ENCODE peak calls at places on chromosomes 1 and 21, in eight cellular contexts. D is tibial nerve, L is psoas muscle, P is AG09309, M is cardiac fibroblast, J is GM12865, O is ovary, X is astrocyte of the cerebellum. C is an unnamed sample.

GRCh38 chr1:12191242-12192032 is 24.6 kb downstream of the TNFRSF1B start:
- DNase-seq in D (no peak), L (no peak), P (no peak), M (no peak), J (no peak), O (no peak), X (no peak), C (no peak)

GRCh38 chr1:33256335-33256700 is at the start of gene ZNF362:
- DNase-seq in D (no peak), L (peak), P (no peak), M (peak), J (peak), O (peak), X (peak), C (no peak)

GRCh38 chr1:207240325-207241095 is 81.0 kb upstream of the CD55 start:
- DNase-seq in D (no peak), L (no peak), P (no peak), M (no peak), J (no peak), O (no peak), X (no peak), C (no peak)

GRCh38 chr1:174535207-174535606 is 87.4 kb downstream of the GPR52 start:
- DNase-seq in D (no peak), L (no peak), P (no peak), M (no peak), J (no peak), O (no peak), X (no peak), C (no peak)

GRCh38 chr1:22018583-22019559 is 17.4 kb downstream of the CELA3A start:
- DNase-seq in D (no peak), L (peak), P (peak), M (peak), J (peak), O (no peak), X (peak), C (peak)

GRCh38 chr1:197463142-197463541 is 195.1 kb downstream of the CRB1 start:
- DNase-seq in D (no peak), L (no peak), P (no peak), M (no peak), J (no peak), O (no peak), X (no peak), C (no peak)

GRCh38 chr21:27362249-27362648 is 395.4 kb upstream of the ADAMTS5 start:
- DNase-seq in D (no peak), L (no peak), P (no peak), M (peak), J (no peak), O (no peak), X (no peak), C (no peak)

GRCh38 chr1:43492816-43493215 is 37.9 kb upstream of the PTPRF start:
- DNase-seq in D (no peak), L (no peak), P (no peak), M (peak), J (no peak), O (no peak), X (no peak), C (no peak)

GRCh38 chr1:232939748-232940147 is 10.7 kb upstream of the NTPCR start:
- DNase-seq in D (no peak), L (no peak), P (no peak), M (no peak), J (no peak), O (no peak), X (no peak), C (no peak)

GRCh38 chr21:35933466-35933865 is 126.9 kb downstream of the SETD4 start:
- DNase-seq in D (peak), L (peak), P (peak), M (peak), J (peak), O (peak), X (peak), C (peak)

GRCh38 chr1:4786061-4786460 is 131.7 kb downstream of the AJAP1 start:
- DNase-seq in D (no peak), L (no peak), P (no peak), M (no peak), J (no peak), O (no peak), X (no peak), C (no peak)

GRCh38 chr1:46062651-46063319 is 69.6 kb downstream of the PIK3R3 start:
- DNase-seq in D (no peak), L (no peak), P (no peak), M (peak), J (peak), O (no peak), X (no peak), C (no peak)

GRCh38 chr1:64196074-64196869 is 7.2 kb upstream of the UBE2U start:
- DNase-seq in D (no peak), L (no peak), P (no peak), M (no peak), J (no peak), O (no peak), X (no peak), C (no peak)

GRCh38 chr1:160374701-160375443 is 8.0 kb downstream of the NHLH1 start:
- DNase-seq in D (no peak), L (no peak), P (no peak), M (no peak), J (no peak), O (no peak), X (no peak), C (no peak)

GRCh38 chr1:80217377-80217986 is 1211.0 kb upstream of the ADGRL4 start:
- DNase-seq in D (no peak), L (no peak), P (peak), M (peak), J (peak), O (no peak), X (peak), C (peak)
- TF ChIP-seq CTCF in D (no peak), L (peak), P (peak), M (peak), J (peak), O (peak), X (peak), C (peak)

DNA sequence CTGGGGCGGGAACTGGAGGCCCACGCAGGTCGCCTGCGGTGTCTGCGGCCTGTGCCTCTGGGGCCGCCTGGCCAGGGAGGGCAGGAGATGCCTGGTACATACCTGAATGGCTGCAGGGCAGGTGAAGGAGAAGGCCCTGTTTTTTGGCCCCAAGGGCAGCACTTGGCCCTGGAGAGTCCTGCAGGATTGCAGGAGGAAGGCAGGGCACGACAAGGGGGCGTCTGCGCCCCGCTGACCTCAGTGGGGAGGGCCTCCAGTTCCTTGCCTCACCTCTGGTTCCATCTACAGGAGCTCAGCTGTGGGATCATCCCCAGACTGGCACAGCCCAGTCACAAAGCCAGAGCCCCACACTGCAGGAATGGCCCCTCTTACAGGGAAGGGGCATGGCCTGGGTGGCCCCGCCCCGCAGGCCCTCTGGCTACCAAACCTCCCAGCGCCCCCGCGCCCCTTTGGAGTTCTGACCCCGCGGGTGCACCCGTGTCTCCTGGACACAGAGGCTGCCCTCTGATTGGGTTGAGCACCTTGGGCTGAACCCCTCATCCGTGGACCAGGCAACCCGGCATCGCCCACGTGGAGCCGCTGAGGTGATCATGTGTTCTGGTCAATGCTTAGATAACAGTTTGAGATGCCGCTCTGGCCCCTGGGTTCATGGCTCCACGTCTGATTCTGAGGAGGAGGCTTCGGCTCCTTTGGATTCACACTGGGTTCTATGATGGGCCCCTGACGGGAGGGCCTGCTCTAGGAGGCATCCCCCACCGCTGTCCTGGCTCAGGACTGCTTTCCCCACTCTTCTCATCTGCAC is 1.3 kb upstream of the PEX10 start:
- DNase-seq in D (no peak), L (no peak), P (no peak), M (no peak), J (peak), O (no peak), X (no peak), C (no peak)
- H3K4me3 ChIP-seq in D (peak), L (peak), P (peak), M (peak), J (peak), O (peak), X (peak), C (peak)

DNA sequence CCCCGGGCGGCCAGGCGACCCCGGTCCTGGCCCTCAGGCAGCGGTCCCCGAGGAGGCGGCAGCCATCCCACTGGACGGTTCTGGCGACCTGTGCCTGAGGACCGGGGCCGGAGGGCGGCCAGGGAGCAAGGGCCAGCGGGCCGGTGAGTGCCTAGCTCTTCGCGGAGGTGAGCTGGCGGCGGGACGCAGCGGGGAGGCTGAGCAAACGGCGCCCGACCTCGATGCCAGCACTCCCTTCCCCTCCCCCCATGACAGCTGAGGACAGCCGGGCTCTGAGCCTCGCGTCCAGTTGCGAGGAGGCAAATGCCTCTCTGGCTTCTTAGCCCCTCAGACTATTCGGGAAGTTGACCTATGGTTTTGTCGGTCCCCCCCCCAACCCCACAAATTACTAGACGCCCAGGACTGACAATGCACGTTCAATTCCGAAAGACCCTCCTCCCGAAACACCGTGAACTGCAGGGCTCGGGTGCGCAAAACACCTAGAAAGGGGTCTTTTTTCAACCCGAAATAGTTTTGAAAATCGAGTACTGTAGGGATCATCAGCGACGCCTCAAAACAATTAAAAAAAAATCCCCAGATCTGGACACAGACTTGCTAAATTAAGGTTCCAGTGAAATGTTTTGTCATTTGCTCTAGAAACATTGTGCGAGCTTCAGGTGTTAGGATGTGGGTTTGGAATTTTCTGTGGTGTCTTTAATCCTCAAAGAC is 8.3 kb downstream of the CDKN2C start:
- DNase-seq in D (no peak), L (peak), P (no peak), M (peak), J (peak), O (peak), X (no peak), C (no peak)
- TF ChIP-seq CTCF in D (no peak), L (no peak), P (no peak), M (no peak), J (no peak), O (no peak), X (no peak), C (no peak)

DNA sequence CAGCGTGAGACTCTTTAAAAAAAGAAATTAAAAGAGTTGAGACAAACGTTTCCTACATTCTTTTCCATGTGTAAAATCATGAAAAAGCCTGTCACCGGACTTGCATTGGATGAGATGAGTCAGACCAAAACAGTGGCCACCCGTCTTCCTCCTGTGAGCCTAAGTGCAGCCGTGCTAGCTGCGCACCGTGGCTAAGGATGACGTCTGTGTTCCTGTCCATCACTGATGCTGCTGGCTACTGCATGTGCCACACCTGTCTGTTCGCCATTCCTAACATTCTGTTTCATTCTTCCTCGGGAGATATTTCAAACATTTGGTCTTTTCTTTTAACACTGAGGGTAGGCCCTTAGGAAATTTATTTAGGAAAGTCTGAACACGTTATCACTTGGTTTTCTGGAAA is 31.2 kb downstream of the IFNAR1 start:
- DNase-seq in D (no peak), L (no peak), P (no peak), M (no peak), J (no peak), O (no peak), X (no peak), C (no peak)
- H3K4me3 ChIP-seq in D (no peak), L (no peak), P (no peak), M (no peak), J (no peak), O (no peak), X (no peak), C (no peak)

GRCh38 chr1:23354260-23354659 is 10.2 kb upstream of the HNRNPR start:
- DNase-seq in D (no peak), L (no peak), P (no peak), M (no peak), J (no peak), O (no peak), X (no peak), C (no peak)
- TF ChIP-seq CTCF in D (no peak), L (no peak), P (no peak), M (no peak), J (no peak), O (no peak), X (no peak), C (peak)

GRCh38 chr21:14617836-14618235 is 71.7 kb upstream of the SAMSN1 start:
- DNase-seq in D (no peak), L (no peak), P (no peak), M (no peak), J (no peak), O (no peak), X (no peak), C (no peak)
- H3K4me3 ChIP-seq in D (no peak), L (no peak), P (no peak), M (no peak), J (no peak), O (no peak), X (no peak), C (no peak)

GRCh38 chr1:39266792-39267191 is 62.3 kb downstream of the MACF1 start:
- DNase-seq in D (no peak), L (no peak), P (no peak), M (no peak), J (no peak), O (no peak), X (no peak), C (no peak)

GRCh38 chr1:39269349-39269748 is 64.9 kb downstream of the MACF1 start:
- DNase-seq in D (no peak), L (no peak), P (no peak), M (no peak), J (no peak), O (no peak), X (no peak), C (no peak)

GRCh38 chr1:39268906-39269305 is 64.4 kb downstream of the MACF1 start:
- DNase-seq in D (no peak), L (no peak), P (no peak), M (no peak), J (no peak), O (no peak), X (no peak), C (no peak)

GRCh38 chr1:39268112-39268581 is 63.7 kb downstream of the MACF1 start:
- DNase-seq in D (no peak), L (no peak), P (peak), M (peak), J (peak), O (peak), X (peak), C (peak)

GRCh38 chr1:39266269-39266668 is 61.8 kb downstream of the MACF1 start:
- DNase-seq in D (no peak), L (no peak), P (no peak), M (peak), J (peak), O (no peak), X (no peak), C (no peak)
- TF ChIP-seq CTCF in D (no peak), L (no peak), P (no peak), M (no peak), J (peak), O (peak), X (peak), C (peak)

GRCh38 chr1:39787468-39787867 is 1.2 kb downstream of the BMP8B start:
- DNase-seq in D (no peak), L (no peak), P (no peak), M (no peak), J (no peak), O (no peak), X (no peak), C (no peak)

GRCh38 chr1:39788758-39789570 is at the start of gene BMP8B:
- DNase-seq in D (peak), L (peak), P (no peak), M (peak), J (peak), O (no peak), X (no peak), C (no peak)

GRCh38 chr1:39788426-39788757 is 273 bp downstream of the BMP8B start:
- DNase-seq in D (no peak), L (no peak), P (no peak), M (no peak), J (no peak), O (no peak), X (no peak), C (no peak)

GRCh38 chr1:39791838-39792237 is 3.2 kb upstream of the BMP8B start:
- DNase-seq in D (no peak), L (no peak), P (no peak), M (no peak), J (no peak), O (no peak), X (no peak), C (no peak)

GRCh38 chr1:39789571-39790110 is 976 bp upstream of the BMP8B start:
- DNase-seq in D (no peak), L (no peak), P (no peak), M (no peak), J (no peak), O (no peak), X (no peak), C (no peak)
- H3K4me3 ChIP-seq in D (peak), L (peak), P (no peak), M (no peak), J (peak), O (peak), X (no peak), C (no peak)

DNA sequence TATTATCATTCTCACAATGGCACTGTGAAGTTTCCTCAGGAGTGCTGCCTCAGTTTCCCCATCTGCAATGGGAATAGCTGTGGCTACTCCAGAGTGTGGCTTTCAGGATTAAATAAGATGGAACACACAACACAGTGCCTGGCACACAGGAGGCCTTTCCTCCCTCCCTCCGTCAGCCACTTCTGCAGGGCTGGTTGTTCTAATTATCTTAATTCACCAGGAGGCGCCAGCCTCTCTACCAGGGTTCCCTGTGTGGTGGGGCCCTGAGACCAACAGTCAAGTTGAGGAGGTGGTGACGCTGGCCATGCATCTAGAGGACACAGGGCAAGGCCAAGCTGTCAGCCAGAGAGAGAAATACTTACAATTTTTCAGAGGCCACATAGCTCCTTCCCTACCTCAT is 6.3 kb upstream of the FOXO6 start:
- DNase-seq in D (no peak), L (no peak), P (no peak), M (no peak), J (no peak), O (no peak), X (no peak), C (no peak)
- TF ChIP-seq CTCF in D (no peak), L (no peak), P (no peak), M (no peak), J (no peak), O (no peak), X (no peak), C (no peak)

DNA sequence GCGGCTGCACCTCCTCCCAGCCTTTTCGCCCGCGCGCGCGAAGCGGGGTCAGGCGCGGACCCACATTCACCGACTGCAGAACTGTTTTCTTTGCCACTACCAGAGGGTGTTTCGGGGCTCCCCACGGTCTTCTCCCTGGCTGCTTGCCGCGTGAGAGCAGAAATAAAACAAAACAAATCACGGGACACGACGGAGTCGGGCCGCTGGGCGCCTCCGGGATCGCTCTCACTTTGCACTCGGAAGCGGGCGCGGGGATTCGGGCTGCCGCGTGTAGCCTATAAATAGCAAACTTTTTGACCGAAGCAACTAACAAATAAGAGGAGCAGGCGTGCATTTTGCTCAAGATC is 412.3 kb upstream of the ESRRG start:
- DNase-seq in D (no peak), L (peak), P (no peak), M (peak), J (no peak), O (no peak), X (no peak), C (no peak)
- H3K4me3 ChIP-seq in D (peak), L (peak), P (peak), M (peak), J (peak), O (no peak), X (peak), C (peak)